ENCODE peak calls at places on chromosome 5, in four cellular contexts. R is left lung, I is psoas muscle, Y is body of pancreas. U is an unnamed sample.

GRCh38 chr5:41154491-41154890 is 58.8 kb downstream of the C6 start:
- ATAC-seq in I (no peak), R (peak; percentile 74), Y (no peak), U (no peak)

GRCh38 chr5:3656803-3657202 is 61.2 kb downstream of the IRX1 start:
- ATAC-seq in R (no peak), Y (no peak), I (no peak), U (no peak)

GRCh38 chr5:168286386-168286785 is 5.1 kb upstream of the WWC1 start:
- ATAC-seq in I (no peak), Y (no peak), R (no peak), U (no peak)

GRCh38 chr5:109529520-109529919 is 119.7 kb upstream of the PJA2 start:
- ATAC-seq in Y (no peak), R (peak; percentile 23), I (no peak), U (no peak)

GRCh38 chr5:100746730-100747129 is 156.4 kb downstream of the ST8SIA4 start:
- ATAC-seq in I (no peak), Y (no peak), R (peak; percentile 52), U (no peak)

GRCh38 chr5:14062178-14062577 is 81.0 kb upstream of the TRIO start:
- ATAC-seq in I (no peak), Y (no peak), R (no peak), U (no peak)

GRCh38 chr5:124104813-124105212 is 592.8 kb downstream of the CSNK1G3 start:
- ATAC-seq in Y (no peak), R (no peak), I (no peak), U (no peak)

GRCh38 chr5:142852799-142853198 is 82.6 kb downstream of the ARHGAP26 start:
- ATAC-seq in Y (no peak), I (no peak), R (no peak), U (no peak)

GRCh38 chr5:125659316-125660071 is 763.7 kb upstream of the GRAMD2B start:
- ATAC-seq in I (no peak), R (no peak), Y (no peak), U (no peak)

GRCh38 chr5:127404190-127404589 is 113.2 kb upstream of the PRRC1 start:
- ATAC-seq in Y (no peak), R (no peak), I (no peak), U (no peak)

GRCh38 chr5:131064669-131065371 is 100.2 kb downstream of the HINT1 start:
- ATAC-seq in Y (no peak), I (no peak), R (no peak), U (no peak)

GRCh38 chr5:167603135-167603534 is 688.3 kb upstream of the WWC1 start:
- ATAC-seq in Y (no peak), R (no peak), I (no peak), U (no peak)

GRCh38 chr5:148615644-148616283 is 38.6 kb downstream of the HTR4 start:
- ATAC-seq in I (no peak), R (no peak), Y (no peak), U (no peak)

GRCh38 chr5:150013931-150014330 is 13.4 kb downstream of the HMGXB3 start:
- ATAC-seq in Y (no peak), R (no peak), I (no peak), U (no peak)

GRCh38 chr5:146731909-146732659 is 146.5 kb downstream of the PPP2R2B start:
- ATAC-seq in Y (no peak), R (peak; percentile 52), I (no peak), U (no peak)

GRCh38 chr5:124774002-124774318 is 27.5 kb upstream of the ZNF608 start:
- ATAC-seq in Y (no peak), R (no peak), I (no peak), U (no peak)

GRCh38 chr5:171823269-171823668 is 37.7 kb downstream of the SMIM23 start:
- ATAC-seq in I (no peak), R (no peak), Y (no peak), U (no peak)

GRCh38 chr5:68449380-68449779 is 233.8 kb downstream of the PIK3R1 start:
- ATAC-seq in Y (no peak), I (peak; percentile 94), R (no peak), U (no peak)

GRCh38 chr5:90849939-90850338 is 291.3 kb downstream of the ADGRV1 start:
- ATAC-seq in I (no peak), R (no peak), Y (no peak), U (no peak)

GRCh38 chr5:83471405-83472212 is at the start of gene VCAN:
- ATAC-seq in I (peak; percentile 22), Y (no peak), R (peak; percentile 38), U (peak; percentile 47)

GRCh38 chr5:77882670-77883257 is 106.6 kb upstream of the TBCA start:
- ATAC-seq in I (no peak), Y (no peak), R (no peak), U (no peak)

GRCh38 chr5:149654282-149654681 is 73.0 kb downstream of the ARHGEF37 start:
- ATAC-seq in R (no peak), I (peak; percentile 22), Y (no peak), U (no peak)

GRCh38 chr5:77972545-77973252 is 196.6 kb upstream of the TBCA start:
- ATAC-seq in I (no peak), R (peak; percentile 35), Y (no peak), U (peak; percentile 39)

DNA sequence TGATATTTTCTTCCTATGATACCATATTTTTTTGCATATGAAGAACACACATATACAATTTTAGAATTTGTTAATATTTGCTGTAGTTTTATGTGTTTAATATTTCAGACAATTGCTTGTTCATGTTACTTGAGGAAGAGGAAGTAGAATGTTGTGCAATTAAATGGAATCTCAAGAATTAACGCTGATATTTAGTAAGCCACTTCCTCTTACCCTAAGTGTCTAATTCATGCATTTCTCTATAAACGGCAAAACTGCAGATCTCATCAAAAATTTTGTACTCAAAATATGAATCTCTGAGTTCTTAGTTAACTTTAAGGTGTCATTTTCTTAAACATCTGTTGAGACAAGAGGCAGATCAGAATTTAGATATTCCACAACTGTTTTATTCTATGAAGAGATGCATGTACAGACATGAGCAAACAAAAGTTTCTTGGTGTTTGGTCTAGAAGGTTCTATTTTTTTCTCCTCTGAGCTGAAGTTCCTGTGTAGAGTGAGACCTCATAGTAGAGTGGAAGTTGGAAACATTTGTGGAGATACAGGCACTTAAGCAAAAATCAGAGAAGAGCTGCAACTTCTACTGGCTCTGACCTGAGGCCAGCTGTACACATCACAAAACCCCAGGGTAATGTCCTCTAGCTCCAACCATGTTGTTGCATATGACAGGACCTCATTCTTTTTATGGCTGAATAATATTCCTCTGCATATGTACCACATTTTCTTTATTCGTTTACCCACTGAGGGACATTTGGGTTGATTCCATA is 16.6 kb upstream of the TGFBI start:
- ATAC-seq in R (peak; percentile 54), I (no peak), Y (no peak), U (peak; percentile 38)
- H3K27ac ChIP-seq in R (peak overlapping the region; percentile 87), I (no peak overlapping the region), Y (no peak overlapping the region), U (no peak overlapping the region)

GRCh38 chr5:132132138-132132537 is 58.5 kb downstream of the CSF2 start:
- ATAC-seq in I (no peak), R (no peak), Y (no peak), U (peak; percentile 61)

GRCh38 chr5:132130918-132131715 is 57.5 kb downstream of the CSF2 start:
- ATAC-seq in Y (no peak), I (no peak), R (no peak), U (no peak)

GRCh38 chr5:132136906-132137305 is 63.3 kb downstream of the CSF2 start:
- ATAC-seq in R (no peak), Y (no peak), I (no peak), U (no peak)

GRCh38 chr5:132138260-132138659 is 64.7 kb downstream of the CSF2 start:
- ATAC-seq in Y (no peak), I (no peak), R (no peak), U (no peak)

DNA sequence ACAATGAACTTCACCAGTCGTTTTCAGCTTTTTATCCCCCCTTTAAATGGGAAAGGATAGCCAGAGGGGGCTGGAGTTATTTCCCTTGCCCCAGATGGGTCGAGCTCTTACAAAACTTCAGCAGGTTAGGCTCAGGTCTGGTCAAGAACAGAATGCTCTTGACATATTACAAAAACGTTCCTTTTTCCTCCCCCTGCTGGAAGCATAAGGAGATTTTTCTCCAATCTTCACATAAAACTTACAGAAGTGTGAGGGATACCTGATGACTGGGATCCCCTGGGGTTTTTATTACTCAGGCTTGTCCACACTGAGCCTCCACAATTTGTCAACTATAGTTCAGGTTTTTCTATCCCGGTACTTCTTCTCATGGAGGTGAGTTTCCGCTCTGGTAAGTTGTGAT is 60.8 kb downstream of the CSF2 start:
- ATAC-seq in I (no peak), Y (no peak), R (peak; percentile 67), U (no peak)
- TF ChIP-seq CTCF in I (peak; percentile 8), Y (no peak), R (peak; percentile 20), U (no peak)

GRCh38 chr5:135040331-135041144 is 6.5 kb upstream of the PITX1 start:
- ATAC-seq in Y (no peak), R (no peak), I (no peak), U (no peak)

GRCh38 chr5:135038829-135039525 is 4.9 kb upstream of the PITX1 start:
- ATAC-seq in R (peak; percentile 25), Y (no peak), I (peak; percentile 54), U (peak; percentile 43)

GRCh38 chr5:135038202-135038828 is 4.3 kb upstream of the PITX1 start:
- ATAC-seq in R (no peak), I (no peak), Y (no peak), U (no peak)

GRCh38 chr5:135041145-135041587 is 7.1 kb upstream of the PITX1 start:
- ATAC-seq in I (no peak), R (no peak), Y (no peak), U (no peak)

GRCh38 chr5:135039526-135040296 is 5.7 kb upstream of the PITX1 start:
- ATAC-seq in R (peak; percentile 15), Y (no peak), I (peak; percentile 34), U (peak; percentile 17)
- H3K27ac ChIP-seq in R (no peak overlapping the region), Y (no peak overlapping the region), I (no peak overlapping the region), U (peak overlapping the region; percentile 5)

GRCh38 chr5:60685700-60686099 is 14.3 kb downstream of the DEPDC1B start:
- ATAC-seq in Y (no peak), I (no peak), R (no peak), U (no peak)

GRCh38 chr5:60686164-60686563 is 13.8 kb downstream of the DEPDC1B start:
- ATAC-seq in Y (no peak), R (no peak), I (no peak), U (no peak)

GRCh38 chr5:60685028-60685427 is 14.9 kb downstream of the DEPDC1B start:
- ATAC-seq in R (no peak), I (no peak), Y (no peak), U (no peak)

GRCh38 chr5:60688980-60689379 is 11.0 kb downstream of the DEPDC1B start:
- ATAC-seq in I (no peak), R (no peak), Y (no peak), U (no peak)

GRCh38 chr5:60687927-60688720 is 11.8 kb downstream of the DEPDC1B start:
- ATAC-seq in R (peak; percentile 69), Y (no peak), I (no peak), U (no peak)
- TF ChIP-seq CTCF in R (no peak), Y (no peak), I (no peak), U (no peak)

U was measured in gastroesophageal sphincter.